ENCODE peak calls at places on chromosomes 13 and 19, in nine cellular contexts. E, M, I, S, W, J, B, N and F are unnamed samples.

GRCh38 chr13:98377635-98378378 is 199.1 kb downstream of the STK24 start:
- DNase-seq in E (peak), M (no peak), I (no peak), S (no peak), W (no peak), J (no peak), B (no peak), N (no peak), F (no peak)

GRCh38 chr19:34350161-34350561 is 14.8 kb upstream of the GPI start:
- DNase-seq in E (no peak), M (no peak), I (peak), S (no peak), W (no peak), J (no peak), B (no peak), N (no peak), F (peak)

GRCh38 chr19:33905937-33906577 is 109.4 kb downstream of the KCTD15 start:
- DNase-seq in E (peak), M (no peak), I (no peak), S (no peak), W (peak), J (peak), B (peak), N (peak), F (no peak)

GRCh38 chr13:111039735-111040134 is 75.4 kb upstream of the ARHGEF7 start:
- DNase-seq in E (no peak), M (no peak), I (no peak), S (no peak), W (no peak), J (no peak), B (peak), N (no peak), F (no peak)

GRCh38 chr13:109402976-109403375 is 383.4 kb downstream of the IRS2 start:
- DNase-seq in E (no peak), M (no peak), I (no peak), S (no peak), W (no peak), J (no peak), B (no peak), N (no peak), F (no peak)

GRCh38 chr19:10501971-10502523 is 1.1 kb downstream of the KEAP1 start:
- DNase-seq in E (no peak), M (peak), I (peak), S (no peak), W (peak), J (peak), B (peak), N (peak), F (no peak)

GRCh38 chr19:29596080-29596479 is 10.0 kb upstream of the POP4 start:
- DNase-seq in E (no peak), M (no peak), I (no peak), S (no peak), W (no peak), J (peak), B (no peak), N (no peak), F (no peak)

GRCh38 chr19:46704379-46705076 is 12.4 kb downstream of the PRKD2 start:
- DNase-seq in E (peak), M (peak), I (no peak), S (no peak), W (peak), J (peak), B (peak), N (peak), F (peak)

GRCh38 chr13:100526299-100527030 is 62.1 kb downstream of the GGACT start:
- DNase-seq in E (no peak), M (no peak), I (no peak), S (no peak), W (no peak), J (no peak), B (no peak), N (no peak), F (no peak)

GRCh38 chr19:46718934-46719551 is 2.1 kb upstream of the PRKD2 start:
- DNase-seq in E (no peak), M (no peak), I (no peak), S (no peak), W (peak), J (no peak), B (no peak), N (no peak), F (no peak)

GRCh38 chr13:65417953-65418352 is 1812.2 kb downstream of the PCDH9 start:
- DNase-seq in E (no peak), M (peak), I (no peak), S (no peak), W (no peak), J (peak), B (no peak), N (no peak), F (no peak)

GRCh38 chr13:91381371-91381770 is 17.1 kb upstream of the GPC5 start:
- DNase-seq in E (peak), M (peak), I (peak), S (no peak), W (no peak), J (peak), B (no peak), N (peak), F (peak)

GRCh38 chr19:31110331-31110730 is 238.9 kb downstream of the TSHZ3 start:
- DNase-seq in E (peak), M (peak), I (peak), S (no peak), W (no peak), J (no peak), B (no peak), N (peak), F (peak)

GRCh38 chr13:88339271-88339741 is 668.1 kb downstream of the SLITRK5 start:
- DNase-seq in E (no peak), M (no peak), I (no peak), S (no peak), W (peak), J (peak), B (no peak), N (peak), F (no peak)

GRCh38 chr13:69857188-69857821 is 250.3 kb upstream of the ATXN8OS start:
- DNase-seq in E (peak), M (peak), I (peak), S (no peak), W (no peak), J (peak), B (no peak), N (peak), F (peak)

GRCh38 chr13:81480634-81481033 is 1139.7 kb upstream of the SPRY2 start:
- DNase-seq in E (peak), M (no peak), I (no peak), S (no peak), W (no peak), J (peak), B (no peak), N (peak), F (no peak)
- TF ChIP-seq CTCF in E (no peak), M (no peak), I (no peak), S (no peak), W (peak), J (peak), B (no peak), N (no peak), F (no peak)

GRCh38 chr19:45078390-45079062 is 534 bp upstream of the GEMIN7 start:
- DNase-seq in E (no peak), M (no peak), I (no peak), S (no peak), W (no peak), J (no peak), B (no peak), N (no peak), F (no peak)

GRCh38 chr19:45075215-45076028 is 856 bp downstream of the ZNF296 start:
- DNase-seq in E (peak), M (no peak), I (no peak), S (no peak), W (peak), J (peak), B (peak), N (peak), F (peak)

GRCh38 chr19:45076029-45076850 is at the start of gene ZNF296:
- DNase-seq in E (peak), M (peak), I (no peak), S (peak), W (peak), J (peak), B (peak), N (peak), F (peak)

GRCh38 chr19:45079063-45079910 is at the start of gene GEMIN7:
- DNase-seq in E (peak), M (peak), I (peak), S (no peak), W (peak), J (peak), B (peak), N (peak), F (peak)

GRCh38 chr19:45076851-45077730 is 813 bp upstream of the ZNF296 start:
- DNase-seq in E (no peak), M (no peak), I (no peak), S (no peak), W (no peak), J (no peak), B (no peak), N (no peak), F (no peak)
- H3K4me3 ChIP-seq in E (peak), M (peak), I (no peak), S (peak), W (peak), J (peak), B (no peak), N (peak), F (no peak)

GRCh38 chr19:52601025-52601973 is 31.2 kb downstream of the ZNF701 start:
- DNase-seq in E (peak), M (peak), I (peak), S (peak), W (peak), J (peak), B (peak), N (peak), F (peak)
- TF ChIP-seq CTCF in E (peak), M (peak), I (peak), S (peak), W (no peak), J (peak), B (peak), N (peak), F (peak)

GRCh38 chr19:40592170-40592569 is 9.0 kb upstream of the LTBP4 start:
- DNase-seq in E (peak), M (peak), I (peak), S (no peak), W (no peak), J (peak), B (no peak), N (peak), F (peak)

GRCh38 chr19:40596608-40597328 is 4.4 kb upstream of the LTBP4 start:
- DNase-seq in E (no peak), M (peak), I (peak), S (no peak), W (peak), J (peak), B (peak), N (peak), F (peak)

GRCh38 chr19:40597329-40597838 is 3.8 kb upstream of the LTBP4 start:
- DNase-seq in E (no peak), M (no peak), I (no peak), S (no peak), W (no peak), J (no peak), B (no peak), N (no peak), F (no peak)

GRCh38 chr19:40594251-40594650 is 6.9 kb upstream of the LTBP4 start:
- DNase-seq in E (no peak), M (no peak), I (no peak), S (no peak), W (no peak), J (no peak), B (no peak), N (no peak), F (no peak)

GRCh38 chr19:40594657-40595077 is 6.5 kb upstream of the LTBP4 start:
- DNase-seq in E (peak), M (no peak), I (peak), S (no peak), W (peak), J (peak), B (no peak), N (no peak), F (peak)
- H3K4me3 ChIP-seq in E (peak), M (no peak), I (no peak), S (no peak), W (no peak), J (peak), B (no peak), N (no peak), F (no peak)

DNA sequence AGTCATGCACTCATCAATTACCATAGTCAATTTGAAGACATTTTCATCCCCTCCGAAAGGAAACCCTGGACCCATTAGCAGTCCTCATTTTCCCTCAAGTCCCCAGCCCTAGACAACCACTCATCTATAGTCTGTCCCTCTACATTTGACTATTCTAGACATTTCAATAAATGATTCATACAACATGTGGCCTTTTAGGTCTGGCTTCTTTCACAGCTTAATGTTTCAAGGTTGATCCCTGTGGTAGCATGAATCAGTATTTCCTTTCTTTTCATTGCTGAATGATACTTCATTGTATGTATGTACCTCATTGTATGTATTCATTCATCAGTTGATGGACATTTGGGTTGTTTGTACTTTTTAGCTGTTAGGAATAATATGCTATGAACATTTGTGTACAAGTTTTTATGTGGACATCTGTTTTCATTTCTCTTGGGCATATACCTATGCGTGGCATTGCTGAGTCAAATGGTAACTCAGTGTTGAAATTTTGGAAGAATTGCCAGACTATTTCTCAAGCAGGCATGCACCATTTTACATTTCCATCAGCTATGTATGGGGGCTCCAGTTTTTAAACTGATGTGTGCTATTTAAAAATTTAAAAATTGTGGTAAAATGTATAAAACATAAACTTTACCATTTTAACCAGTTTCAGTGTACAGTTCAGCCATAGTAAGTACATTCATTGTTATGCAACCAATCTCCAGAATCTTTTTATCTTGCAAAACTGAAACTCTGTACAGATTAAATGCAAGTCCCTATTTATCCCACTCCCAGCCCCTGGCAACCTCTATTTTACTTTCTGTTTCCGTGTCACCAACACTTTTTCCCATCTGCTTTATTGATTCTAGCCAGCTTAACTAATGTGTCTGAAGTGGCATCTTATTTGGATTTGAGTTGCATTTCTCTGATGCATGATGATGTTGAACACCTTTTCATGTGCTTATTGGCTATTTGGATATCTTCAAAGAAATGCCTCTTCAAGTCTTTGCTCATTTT is 18.6 kb downstream of the SPATA13 start:
- DNase-seq in E (peak), M (peak), I (peak), S (no peak), W (no peak), J (peak), B (no peak), N (no peak), F (peak)
- TF ChIP-seq CTCF in E (no peak), M (no peak), I (no peak), S (no peak), W (no peak), J (no peak), B (no peak), N (no peak), F (no peak)

DNA sequence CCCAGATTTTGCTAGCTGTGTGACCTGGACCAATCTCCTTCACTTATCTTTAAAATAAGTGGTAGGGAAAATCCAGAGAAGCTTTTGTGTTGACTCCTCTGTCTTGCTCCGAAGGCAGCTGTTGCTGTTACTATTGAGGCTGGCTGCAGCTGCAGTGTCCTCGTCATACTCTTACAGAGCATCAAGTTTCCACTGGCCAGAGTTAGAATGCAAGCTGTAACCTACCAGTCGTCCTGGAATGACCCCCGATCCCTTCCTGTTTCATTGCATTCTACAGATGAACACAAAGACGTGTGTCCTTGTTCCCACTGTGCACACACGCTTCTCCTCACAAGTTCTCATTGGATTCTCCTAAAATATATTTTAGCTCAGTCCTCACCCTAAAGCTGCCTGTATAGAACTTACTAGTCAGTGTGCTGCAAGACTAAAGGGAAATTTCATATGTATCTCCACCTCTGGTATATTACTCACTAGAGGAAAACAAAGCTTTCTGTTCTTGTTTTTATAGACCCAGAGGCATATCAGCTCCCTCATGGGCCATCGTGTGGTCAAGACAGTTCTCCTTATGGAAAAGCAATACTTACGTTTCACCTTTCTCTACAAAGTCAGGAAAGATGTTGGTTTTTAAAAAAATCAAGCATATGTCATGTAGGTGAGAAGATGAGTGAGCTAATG is 589.8 kb downstream of the LMO7 start:
- DNase-seq in E (no peak), M (peak), I (peak), S (no peak), W (no peak), J (no peak), B (no peak), N (peak), F (peak)
- H3K4me3 ChIP-seq in E (no peak), M (no peak), I (no peak), S (no peak), W (no peak), J (no peak), B (no peak), N (no peak), F (no peak)

GRCh38 chr19:4496304-4496703 is 22.0 kb downstream of the PLIN4 start:
- DNase-seq in E (no peak), M (no peak), I (no peak), S (no peak), W (no peak), J (no peak), B (no peak), N (no peak), F (no peak)

GRCh38 chr19:4493929-4494690 is 22.0 kb downstream of the HDGFL2 start:
- DNase-seq in E (no peak), M (no peak), I (no peak), S (no peak), W (no peak), J (no peak), B (no peak), N (no peak), F (no peak)

GRCh38 chr19:4494691-4495064 is 22.6 kb downstream of the HDGFL2 start:
- DNase-seq in E (no peak), M (no peak), I (no peak), S (no peak), W (no peak), J (no peak), B (no peak), N (no peak), F (no peak)

GRCh38 chr19:4493104-4493928 is 21.2 kb downstream of the HDGFL2 start:
- DNase-seq in E (no peak), M (no peak), I (no peak), S (no peak), W (no peak), J (no peak), B (no peak), N (no peak), F (no peak)

DNA sequence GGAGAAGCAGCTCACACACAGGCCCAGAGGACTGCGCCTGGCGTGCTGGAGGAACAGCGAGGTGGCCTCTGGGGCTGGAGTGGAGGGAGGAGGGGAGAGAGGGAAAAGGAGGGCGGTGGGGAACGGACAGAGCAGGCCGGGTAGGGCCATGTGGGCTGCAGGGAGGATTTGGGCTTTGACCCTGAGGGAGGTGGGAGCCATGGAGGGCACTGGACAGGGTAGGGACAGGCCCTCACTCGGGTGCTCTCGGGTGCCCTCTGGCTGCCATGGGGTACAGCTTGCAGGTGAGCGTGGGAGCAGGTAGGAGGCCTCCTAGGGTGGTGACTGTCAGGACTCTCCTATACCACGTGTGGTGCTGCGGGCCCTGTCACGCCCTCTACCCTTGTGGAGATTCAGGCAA is 22.8 kb downstream of the PLIN4 start:
- DNase-seq in E (peak), M (no peak), I (no peak), S (no peak), W (no peak), J (no peak), B (no peak), N (no peak), F (no peak)
- TF ChIP-seq CTCF in E (peak), M (peak), I (peak), S (no peak), W (no peak), J (peak), B (no peak), N (no peak), F (no peak)

DNA sequence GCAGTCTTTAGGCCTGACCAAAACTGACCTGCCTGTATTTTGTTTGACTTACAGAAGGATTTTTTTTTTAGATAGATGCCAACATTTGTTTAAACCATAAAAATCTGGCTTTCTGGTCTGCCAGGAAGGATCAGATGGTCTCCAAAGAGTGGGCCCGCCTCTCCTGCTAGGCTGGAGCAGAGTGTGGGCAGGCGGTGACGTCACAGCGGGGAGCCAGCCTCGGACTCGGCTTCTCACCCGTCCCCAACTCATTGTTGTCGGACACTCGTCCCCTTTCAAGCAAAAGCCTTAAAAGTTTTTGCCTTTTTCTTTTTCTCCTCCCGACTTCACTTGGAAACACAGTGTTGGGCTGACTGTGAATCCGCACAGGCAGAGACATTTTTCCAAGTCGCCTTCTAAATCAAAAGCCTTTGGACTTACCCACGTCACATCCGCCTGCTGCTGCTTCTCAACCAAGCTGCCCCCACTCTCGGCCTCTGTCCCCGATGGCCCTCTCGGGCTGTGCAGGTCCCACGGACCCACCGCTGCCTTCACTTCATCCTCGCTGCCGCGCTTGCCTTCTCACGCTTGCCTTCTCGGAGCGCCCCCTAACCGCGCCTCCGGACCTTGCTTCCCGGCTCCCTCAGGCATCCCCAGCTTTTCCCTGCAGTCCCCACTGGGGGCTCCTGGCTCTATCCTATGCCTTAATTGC is 4.1 kb upstream of the ZNF135 start:
- DNase-seq in E (peak), M (peak), I (peak), S (no peak), W (no peak), J (no peak), B (no peak), N (peak), F (peak)
- H3K4me3 ChIP-seq in E (peak), M (peak), I (peak), S (no peak), W (peak), J (no peak), B (peak), N (no peak), F (peak)

GRCh38 chr19:347946-348861 is 3.6 kb upstream of the MIER2 start:
- DNase-seq in E (no peak), M (peak), I (no peak), S (no peak), W (no peak), J (peak), B (no peak), N (no peak), F (no peak)
- TF ChIP-seq CTCF in E (no peak), M (no peak), I (no peak), S (peak), W (no peak), J (no peak), B (no peak), N (peak), F (peak)